ENCODE peak calls at places on chromosomes 11 and 22, in four cellular contexts. One of them, this sample, is unnamed.

GRCh38 chr11:123111465-123111864 is 49.5 kb upstream of the HSPA8 start:
- DNase-seq in neuronal stem cell: peak; percentile 39
- DNase-seq in H9: no peak
- DNase-seq in mesendoderm: peak; percentile 71
- DNase-seq in this sample: peak; percentile 65

GRCh38 chr11:66489636-66490035 is 9.4 kb downstream of the DPP3 start:
- DNase-seq in H9: no peak
- DNase-seq in mesendoderm: no peak
- DNase-seq in neuronal stem cell: no peak
- DNase-seq in this sample: no peak

GRCh38 chr22:20118572-20119020 is 1.6 kb upstream of the TRMT2A start:
- DNase-seq in neuronal stem cell: no peak
- DNase-seq in mesendoderm: no peak
- DNase-seq in H9: no peak
- DNase-seq in this sample: no peak

GRCh38 chr11:76805206-76805913 is 22.2 kb downstream of the TSKU start:
- DNase-seq in neuronal stem cell: no peak
- DNase-seq in H9: no peak
- DNase-seq in mesendoderm: no peak
- DNase-seq in this sample: peak; percentile 60

GRCh38 chr11:32113637-32114203 is 22.8 kb downstream of the RCN1 start:
- DNase-seq in neuronal stem cell: no peak
- DNase-seq in mesendoderm: peak; percentile 18
- DNase-seq in H9: no peak
- DNase-seq in this sample: no peak

GRCh38 chr22:46737105-46737975 is 712 bp downstream of the CERK start:
- DNase-seq in mesendoderm: peak; percentile 50
- DNase-seq in neuronal stem cell: no peak
- DNase-seq in H9: peak; percentile 46
- DNase-seq in this sample: peak; percentile 34

GRCh38 chr11:134555510-134555909 is 143.5 kb upstream of the B3GAT1 start:
- DNase-seq in H9: no peak
- DNase-seq in mesendoderm: no peak
- DNase-seq in neuronal stem cell: no peak
- DNase-seq in this sample: no peak

GRCh38 chr22:47898946-47899345 is 1136.5 kb downstream of the TBC1D22A start:
- DNase-seq in mesendoderm: no peak
- DNase-seq in H9: no peak
- DNase-seq in neuronal stem cell: no peak
- DNase-seq in this sample: no peak

GRCh38 chr22:50703726-50704509 is 31.3 kb downstream of the SHANK3 start:
- DNase-seq in neuronal stem cell: no peak
- DNase-seq in H9: no peak
- DNase-seq in mesendoderm: no peak
- DNase-seq in this sample: no peak

GRCh38 chr22:50702821-50703725 is 30.4 kb downstream of the SHANK3 start:
- DNase-seq in neuronal stem cell: no peak
- DNase-seq in mesendoderm: no peak
- DNase-seq in H9: no peak
- DNase-seq in this sample: no peak

GRCh38 chr22:50705219-50705691 is 32.6 kb downstream of the SHANK3 start:
- DNase-seq in H9: peak; percentile 91
- DNase-seq in mesendoderm: peak; percentile 95
- DNase-seq in neuronal stem cell: peak; percentile 93
- DNase-seq in this sample: peak; percentile 70

GRCh38 chr22:50705851-50706351 is 32.1 kb upstream of the ACR start:
- DNase-seq in mesendoderm: no peak
- DNase-seq in neuronal stem cell: no peak
- DNase-seq in H9: no peak
- DNase-seq in this sample: no peak

GRCh38 chr22:50704510-50705218 is 32.0 kb downstream of the SHANK3 start:
- DNase-seq in neuronal stem cell: no peak
- DNase-seq in H9: no peak
- DNase-seq in mesendoderm: no peak
- DNase-seq in this sample: no peak
- H3K18ac ChIP-seq in neuronal stem cell: peak overlapping the region; percentile 92
- H3K18ac ChIP-seq in H9: no peak overlapping the region
- H3K18ac ChIP-seq in mesendoderm: no peak overlapping the region
- H3K18ac ChIP-seq in this sample: no peak overlapping the region

GRCh38 chr11:706957-707816 is 1.2 kb downstream of the EPS8L2 start:
- DNase-seq in H9: peak; percentile 78
- DNase-seq in mesendoderm: peak; percentile 53
- DNase-seq in neuronal stem cell: no peak
- DNase-seq in this sample: no peak
- H3K18ac ChIP-seq in H9: no peak overlapping the region
- H3K18ac ChIP-seq in mesendoderm: no peak overlapping the region
- H3K18ac ChIP-seq in neuronal stem cell: peak overlapping the region; percentile 78
- H3K18ac ChIP-seq in this sample: peak overlapping the region; percentile 42

GRCh38 chr11:95242990-95243590 is 12.1 kb upstream of the SESN3 start:
- DNase-seq in mesendoderm: no peak
- DNase-seq in neuronal stem cell: no peak
- DNase-seq in H9: no peak
- DNase-seq in this sample: no peak
- H3K18ac ChIP-seq in mesendoderm: no peak overlapping the region
- H3K18ac ChIP-seq in neuronal stem cell: no peak overlapping the region
- H3K18ac ChIP-seq in H9: no peak overlapping the region
- H3K18ac ChIP-seq in this sample: no peak overlapping the region

DNA sequence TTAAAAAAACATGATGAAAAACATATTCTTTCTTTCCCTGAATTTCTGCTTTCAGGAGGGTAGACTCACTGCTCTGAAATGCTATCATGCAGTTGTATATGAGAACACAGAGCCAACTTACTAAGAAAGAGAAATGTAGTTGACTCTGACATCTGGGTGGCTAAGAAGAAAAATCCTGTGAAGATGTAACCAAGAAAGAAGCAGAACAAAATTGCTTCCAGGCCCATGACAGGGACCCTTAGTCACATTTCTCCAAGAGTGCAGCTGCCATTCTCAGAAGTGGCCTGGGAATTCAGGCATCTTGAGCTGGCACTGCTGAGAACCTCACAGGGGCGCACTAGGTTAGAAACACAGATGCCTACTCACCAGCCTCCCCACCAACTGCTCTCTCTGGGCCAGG is 73.6 kb downstream of the RPL27A start:
- DNase-seq in neuronal stem cell: no peak
- DNase-seq in mesendoderm: no peak
- DNase-seq in H9: no peak
- DNase-seq in this sample: peak; percentile 78
- H3K18ac ChIP-seq in neuronal stem cell: no peak overlapping the region
- H3K18ac ChIP-seq in mesendoderm: no peak overlapping the region
- H3K18ac ChIP-seq in H9: no peak overlapping the region
- H3K18ac ChIP-seq in this sample: peak overlapping the region; percentile 58

This sample was measured in IMR-90.